ENCODE peak calls at places on chromosome 6, in seven cellular contexts. One of them, this sample, is unnamed.

GRCh38 chr6:127841811-127842210 is 59.0 kb downstream of the THEMIS start:
- DNase-seq in tibial artery: no peak
- DNase-seq in tibial nerve: no peak
- DNase-seq in breast epithelium: no peak
- DNase-seq in body of pancreas: no peak
- DNase-seq in astrocyte: peak; percentile 52
- DNase-seq in heart right ventricle: no peak
- DNase-seq in this sample: no peak

GRCh38 chr6:15001511-15001910 is 244.4 kb upstream of the JARID2 start:
- DNase-seq in tibial artery: no peak
- DNase-seq in tibial nerve: no peak
- DNase-seq in breast epithelium: no peak
- DNase-seq in body of pancreas: no peak
- DNase-seq in astrocyte: no peak
- DNase-seq in heart right ventricle: no peak
- DNase-seq in this sample: no peak

GRCh38 chr6:3347237-3347636 is 88.5 kb downstream of the PSMG4 start:
- DNase-seq in tibial artery: no peak
- DNase-seq in tibial nerve: no peak
- DNase-seq in breast epithelium: no peak
- DNase-seq in body of pancreas: no peak
- DNase-seq in astrocyte: no peak
- DNase-seq in heart right ventricle: no peak
- DNase-seq in this sample: no peak

GRCh38 chr6:113774122-113774835 is 82.9 kb upstream of the MARCKS start:
- DNase-seq in tibial artery: no peak
- DNase-seq in tibial nerve: no peak
- DNase-seq in breast epithelium: no peak
- DNase-seq in body of pancreas: no peak
- DNase-seq in astrocyte: peak; percentile 30
- DNase-seq in heart right ventricle: no peak
- DNase-seq in this sample: no peak

GRCh38 chr6:14665827-14666724 is 548.5 kb downstream of the CD83 start:
- DNase-seq in tibial artery: peak; percentile 68
- DNase-seq in tibial nerve: peak; percentile 46
- DNase-seq in breast epithelium: no peak
- DNase-seq in body of pancreas: no peak
- DNase-seq in astrocyte: peak; percentile 96
- DNase-seq in heart right ventricle: no peak
- DNase-seq in this sample: peak; percentile 48

GRCh38 chr6:168686831-168687730 is 246.1 kb downstream of the SMOC2 start:
- DNase-seq in tibial artery: no peak
- DNase-seq in tibial nerve: no peak
- DNase-seq in breast epithelium: no peak
- DNase-seq in body of pancreas: no peak
- DNase-seq in astrocyte: no peak
- DNase-seq in heart right ventricle: no peak
- DNase-seq in this sample: peak; percentile 46

GRCh38 chr6:136582702-136583471 is 32.7 kb upstream of the MAP7 start:
- DNase-seq in tibial artery: no peak
- DNase-seq in tibial nerve: no peak
- DNase-seq in breast epithelium: no peak
- DNase-seq in body of pancreas: no peak
- DNase-seq in astrocyte: peak; percentile 72
- DNase-seq in heart right ventricle: no peak
- DNase-seq in this sample: no peak

GRCh38 chr6:4130357-4130987 is 4.9 kb downstream of the ECI2 start:
- DNase-seq in tibial artery: no peak
- DNase-seq in tibial nerve: no peak
- DNase-seq in breast epithelium: peak; percentile 86
- DNase-seq in body of pancreas: peak; percentile 88
- DNase-seq in astrocyte: no peak
- DNase-seq in heart right ventricle: no peak
- DNase-seq in this sample: no peak

GRCh38 chr6:37940074-37940847 is 120.7 kb downstream of the ZFAND3 start:
- DNase-seq in tibial artery: no peak
- DNase-seq in tibial nerve: peak; percentile 25
- DNase-seq in breast epithelium: no peak
- DNase-seq in body of pancreas: peak; percentile 18
- DNase-seq in astrocyte: peak; percentile 29
- DNase-seq in heart right ventricle: no peak
- DNase-seq in this sample: no peak

GRCh38 chr6:108947114-108947854 is 99.1 kb downstream of the ARMC2 start:
- DNase-seq in tibial artery: no peak
- DNase-seq in tibial nerve: peak; percentile 51
- DNase-seq in breast epithelium: no peak
- DNase-seq in body of pancreas: no peak
- DNase-seq in astrocyte: peak; percentile 65
- DNase-seq in heart right ventricle: no peak
- DNase-seq in this sample: no peak

GRCh38 chr6:34146801-34147592 is 1.1 kb upstream of the GRM4 start:
- DNase-seq in tibial artery: peak; percentile 23
- DNase-seq in tibial nerve: no peak
- DNase-seq in breast epithelium: no peak
- DNase-seq in body of pancreas: no peak
- DNase-seq in astrocyte: peak; percentile 64
- DNase-seq in heart right ventricle: no peak
- DNase-seq in this sample: peak; percentile 30

GRCh38 chr6:158737710-158738615 is 81.2 kb downstream of the EZR start:
- DNase-seq in tibial artery: no peak
- DNase-seq in tibial nerve: no peak
- DNase-seq in breast epithelium: no peak
- DNase-seq in body of pancreas: no peak
- DNase-seq in astrocyte: peak; percentile 67
- DNase-seq in heart right ventricle: no peak
- DNase-seq in this sample: no peak

GRCh38 chr6:2942916-2943563 is 28.3 kb downstream of the SERPINB6 start:
- DNase-seq in tibial artery: no peak
- DNase-seq in tibial nerve: no peak
- DNase-seq in breast epithelium: no peak
- DNase-seq in body of pancreas: no peak
- DNase-seq in astrocyte: no peak
- DNase-seq in heart right ventricle: no peak
- DNase-seq in this sample: peak; percentile 21

GRCh38 chr6:26613717-26614683 is 17.2 kb downstream of the ABT1 start:
- DNase-seq in tibial artery: no peak
- DNase-seq in tibial nerve: no peak
- DNase-seq in breast epithelium: no peak
- DNase-seq in body of pancreas: no peak
- DNase-seq in astrocyte: no peak
- DNase-seq in heart right ventricle: no peak
- DNase-seq in this sample: no peak

GRCh38 chr6:122746708-122747107 is 32.8 kb upstream of the FABP7 start:
- DNase-seq in tibial artery: no peak
- DNase-seq in tibial nerve: no peak
- DNase-seq in breast epithelium: no peak
- DNase-seq in body of pancreas: no peak
- DNase-seq in astrocyte: no peak
- DNase-seq in heart right ventricle: no peak
- DNase-seq in this sample: no peak

GRCh38 chr6:41543087-41543486 is 3.1 kb upstream of the FOXP4 start:
- DNase-seq in tibial artery: no peak
- DNase-seq in tibial nerve: no peak
- DNase-seq in breast epithelium: no peak
- DNase-seq in body of pancreas: no peak
- DNase-seq in astrocyte: no peak
- DNase-seq in heart right ventricle: no peak
- DNase-seq in this sample: no peak

GRCh38 chr6:43987838-43988439 is 139.3 kb downstream of the MRPL14 start:
- DNase-seq in tibial artery: no peak
- DNase-seq in tibial nerve: no peak
- DNase-seq in breast epithelium: no peak
- DNase-seq in body of pancreas: no peak
- DNase-seq in astrocyte: no peak
- DNase-seq in heart right ventricle: no peak
- DNase-seq in this sample: no peak

GRCh38 chr6:87698618-87699017 is 3.4 kb downstream of the AKIRIN2 start:
- DNase-seq in tibial artery: no peak
- DNase-seq in tibial nerve: no peak
- DNase-seq in breast epithelium: no peak
- DNase-seq in body of pancreas: no peak
- DNase-seq in astrocyte: no peak
- DNase-seq in heart right ventricle: no peak
- DNase-seq in this sample: no peak

GRCh38 chr6:56450882-56451739 is 191.6 kb downstream of the DST start:
- DNase-seq in tibial artery: peak; percentile 89
- DNase-seq in tibial nerve: no peak
- DNase-seq in breast epithelium: no peak
- DNase-seq in body of pancreas: peak; percentile 65
- DNase-seq in astrocyte: peak; percentile 42
- DNase-seq in heart right ventricle: peak; percentile 70
- DNase-seq in this sample: no peak

GRCh38 chr6:34240329-34241248 is 3.9 kb downstream of the HMGA1 start:
- DNase-seq in tibial artery: peak; percentile 57
- DNase-seq in tibial nerve: no peak
- DNase-seq in breast epithelium: peak; percentile 43
- DNase-seq in body of pancreas: no peak
- DNase-seq in astrocyte: no peak
- DNase-seq in heart right ventricle: no peak
- DNase-seq in this sample: peak; percentile 62

GRCh38 chr6:1893470-1894130 is 283.9 kb downstream of the FOXC1 start:
- DNase-seq in tibial artery: no peak
- DNase-seq in tibial nerve: no peak
- DNase-seq in breast epithelium: no peak
- DNase-seq in body of pancreas: no peak
- DNase-seq in astrocyte: no peak
- DNase-seq in heart right ventricle: no peak
- DNase-seq in this sample: no peak

GRCh38 chr6:97632392-97632791 is 349.4 kb upstream of the MMS22L start:
- DNase-seq in tibial artery: no peak
- DNase-seq in tibial nerve: no peak
- DNase-seq in breast epithelium: no peak
- DNase-seq in body of pancreas: no peak
- DNase-seq in astrocyte: no peak
- DNase-seq in heart right ventricle: no peak
- DNase-seq in this sample: no peak

GRCh38 chr6:35439308-35439707 is 12.8 kb upstream of the FANCE start:
- DNase-seq in tibial artery: no peak
- DNase-seq in tibial nerve: no peak
- DNase-seq in breast epithelium: no peak
- DNase-seq in body of pancreas: no peak
- DNase-seq in astrocyte: no peak
- DNase-seq in heart right ventricle: no peak
- DNase-seq in this sample: no peak

GRCh38 chr6:71299541-71300470 is 11.2 kb downstream of the OGFRL1 start:
- DNase-seq in tibial artery: no peak
- DNase-seq in tibial nerve: no peak
- DNase-seq in breast epithelium: no peak
- DNase-seq in body of pancreas: no peak
- DNase-seq in astrocyte: no peak
- DNase-seq in heart right ventricle: no peak
- DNase-seq in this sample: no peak

GRCh38 chr6:42781546-42781810 is 374 bp upstream of the BICRAL start:
- DNase-seq in tibial artery: no peak
- DNase-seq in tibial nerve: no peak
- DNase-seq in breast epithelium: no peak
- DNase-seq in body of pancreas: no peak
- DNase-seq in astrocyte: peak; percentile 38
- DNase-seq in heart right ventricle: no peak
- DNase-seq in this sample: no peak

DNA sequence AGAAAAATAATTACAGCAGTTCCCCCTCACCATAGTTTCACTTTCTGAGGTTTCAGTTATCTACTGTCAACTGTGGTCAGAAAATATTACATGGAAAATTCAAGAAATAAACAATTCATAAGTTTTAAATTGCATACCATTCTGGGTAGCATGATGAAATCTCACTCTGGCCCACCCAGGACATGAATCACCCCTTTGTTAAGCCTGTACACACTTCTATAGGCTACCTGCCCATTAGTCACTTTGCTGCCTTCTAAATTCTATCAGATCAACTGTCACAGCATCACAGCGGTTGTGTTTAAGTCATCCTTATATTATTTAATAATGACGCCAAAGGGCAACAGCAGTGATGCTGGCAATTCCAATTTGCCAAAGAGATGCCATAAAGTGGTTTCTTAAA is 140.3 kb upstream of the RUNX2 start:
- DNase-seq in tibial artery: no peak
- DNase-seq in tibial nerve: no peak
- DNase-seq in breast epithelium: no peak
- DNase-seq in body of pancreas: no peak
- DNase-seq in astrocyte: peak; percentile 73
- DNase-seq in heart right ventricle: no peak
- DNase-seq in this sample: no peak
- H3K27ac ChIP-seq in tibial artery: no peak overlapping the region
- H3K27ac ChIP-seq in tibial nerve: no peak overlapping the region
- H3K27ac ChIP-seq in breast epithelium: no peak overlapping the region
- H3K27ac ChIP-seq in body of pancreas: no peak overlapping the region
- H3K27ac ChIP-seq in astrocyte: no peak overlapping the region
- H3K27ac ChIP-seq in heart right ventricle: no peak overlapping the region
- H3K27ac ChIP-seq in this sample: no peak overlapping the region

GRCh38 chr6:74607468-74607867 is 598.4 kb downstream of the COL12A1 start:
- DNase-seq in tibial artery: no peak
- DNase-seq in tibial nerve: no peak
- DNase-seq in breast epithelium: no peak
- DNase-seq in body of pancreas: no peak
- DNase-seq in astrocyte: no peak
- DNase-seq in heart right ventricle: no peak
- DNase-seq in this sample: no peak
- H3K4me1 ChIP-seq in tibial artery: peaks cover 47% of the 10 kb centered on the region
- H3K4me1 ChIP-seq in tibial nerve: no peaks in the 10 kb centered on the region
- H3K4me1 ChIP-seq in breast epithelium: no peaks in the 10 kb centered on the region
- H3K4me1 ChIP-seq in body of pancreas: no peaks in the 10 kb centered on the region
- H3K4me1 ChIP-seq in astrocyte: peaks cover 27% of the 10 kb centered on the region
- H3K4me1 ChIP-seq in heart right ventricle: no peaks in the 10 kb centered on the region
- H3K4me1 ChIP-seq in this sample: peaks cover 28% of the 10 kb centered on the region

DNA sequence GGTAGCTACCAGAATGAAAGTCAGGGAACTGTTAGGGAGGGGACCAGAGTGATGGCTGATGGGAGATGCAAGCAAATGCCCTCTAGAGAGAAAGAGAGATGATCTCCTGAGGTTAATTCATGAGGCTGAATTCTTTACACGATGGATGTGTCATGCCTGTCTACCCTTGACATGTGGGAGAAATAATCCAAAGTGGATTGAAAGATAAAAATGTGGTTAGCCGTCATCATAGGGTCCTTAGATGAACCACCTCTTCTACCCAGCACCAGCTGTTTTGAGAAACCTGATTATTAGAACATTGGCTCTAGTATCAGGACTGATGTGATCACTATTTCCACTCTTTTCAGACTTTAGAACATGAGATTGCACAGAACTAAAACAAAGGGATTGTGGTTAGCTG is 53.6 kb downstream of the SOBP start:
- DNase-seq in tibial artery: no peak
- DNase-seq in tibial nerve: no peak
- DNase-seq in breast epithelium: no peak
- DNase-seq in body of pancreas: no peak
- DNase-seq in astrocyte: no peak
- DNase-seq in heart right ventricle: no peak
- DNase-seq in this sample: no peak
- H3K27ac ChIP-seq in tibial artery: no peak overlapping the region
- H3K27ac ChIP-seq in tibial nerve: no peak overlapping the region
- H3K27ac ChIP-seq in breast epithelium: no peak overlapping the region
- H3K27ac ChIP-seq in body of pancreas: no peak overlapping the region
- H3K27ac ChIP-seq in astrocyte: no peak overlapping the region
- H3K27ac ChIP-seq in heart right ventricle: peak overlapping the region; percentile 66
- H3K27ac ChIP-seq in this sample: no peak overlapping the region

DNA sequence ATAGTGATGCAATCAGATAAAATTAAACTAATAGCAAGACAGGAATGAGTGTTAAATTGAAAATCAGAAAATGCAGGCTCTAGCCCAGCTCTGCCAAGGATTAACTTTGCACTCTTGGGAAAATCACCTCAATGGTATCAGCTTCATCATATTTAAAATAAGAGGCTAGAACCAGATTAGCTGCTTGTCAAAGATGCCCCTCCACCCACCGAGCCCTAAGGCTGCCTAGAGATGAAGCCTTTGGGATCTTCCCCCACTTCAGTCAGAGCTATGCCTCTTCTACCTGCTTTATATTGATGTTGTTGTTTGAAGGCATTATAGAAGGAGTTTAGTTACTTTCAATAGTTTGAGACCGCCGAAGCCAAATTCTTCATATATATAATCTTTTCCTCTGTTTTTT is 47.4 kb downstream of the HDDC2 start:
- DNase-seq in tibial artery: no peak
- DNase-seq in tibial nerve: no peak
- DNase-seq in breast epithelium: no peak
- DNase-seq in body of pancreas: no peak
- DNase-seq in astrocyte: no peak
- DNase-seq in heart right ventricle: no peak
- DNase-seq in this sample: no peak
- H3K4me1 ChIP-seq in tibial artery: peaks cover 51% of the 10 kb centered on the region
- H3K4me1 ChIP-seq in tibial nerve: no peaks in the 10 kb centered on the region
- H3K4me1 ChIP-seq in breast epithelium: no peaks in the 10 kb centered on the region
- H3K4me1 ChIP-seq in body of pancreas: no peaks in the 10 kb centered on the region
- H3K4me1 ChIP-seq in astrocyte: peaks cover 16% of the 10 kb centered on the region
- H3K4me1 ChIP-seq in heart right ventricle: no peaks in the 10 kb centered on the region
- H3K4me1 ChIP-seq in this sample: peaks cover 7% of the 10 kb centered on the region